ENCODE peak calls at places on chromosomes 12 and 14, in eight cellular contexts. One of them, this sample, is unnamed.

GRCh38 chr12:66776974-66777373 is 98.1 kb upstream of the GRIP1 start:
- DNase-seq in stomach: no peak
- DNase-seq in suprapubic skin: no peak
- DNase-seq in upper lobe of left lung: no peak
- DNase-seq in H1: no peak
- DNase-seq in SK-N-SH: no peak
- DNase-seq in transverse colon: no peak
- DNase-seq in K562: no peak
- DNase-seq in this sample: no peak

GRCh38 chr14:89428556-89429196 is 11.6 kb upstream of the FOXN3 start:
- DNase-seq in K562: no peak
- DNase-seq in stomach: no peak
- DNase-seq in upper lobe of left lung: no peak
- DNase-seq in transverse colon: no peak
- DNase-seq in SK-N-SH: no peak
- DNase-seq in H1: no peak
- DNase-seq in suprapubic skin: no peak
- DNase-seq in this sample: peak; percentile 64

GRCh38 chr14:103856105-103856504 is 8.7 kb upstream of the PPP1R13B start:
- DNase-seq in H1: peak; percentile 57
- DNase-seq in transverse colon: no peak
- DNase-seq in SK-N-SH: no peak
- DNase-seq in K562: no peak
- DNase-seq in stomach: no peak
- DNase-seq in upper lobe of left lung: no peak
- DNase-seq in suprapubic skin: no peak
- DNase-seq in this sample: no peak

GRCh38 chr14:32100175-32100574 is 23.1 kb downstream of the ARHGAP5 start:
- DNase-seq in suprapubic skin: no peak
- DNase-seq in SK-N-SH: no peak
- DNase-seq in upper lobe of left lung: no peak
- DNase-seq in stomach: no peak
- DNase-seq in H1: no peak
- DNase-seq in K562: no peak
- DNase-seq in transverse colon: no peak
- DNase-seq in this sample: no peak

GRCh38 chr12:104672501-104673265 is 215.9 kb downstream of the CHST11 start:
- DNase-seq in upper lobe of left lung: peak; percentile 65
- DNase-seq in suprapubic skin: no peak
- DNase-seq in H1: no peak
- DNase-seq in SK-N-SH: no peak
- DNase-seq in transverse colon: no peak
- DNase-seq in stomach: no peak
- DNase-seq in K562: no peak
- DNase-seq in this sample: peak; percentile 89

GRCh38 chr14:74686324-74686723 is 26.6 kb downstream of the AREL1 start:
- DNase-seq in SK-N-SH: no peak
- DNase-seq in stomach: no peak
- DNase-seq in H1: no peak
- DNase-seq in transverse colon: no peak
- DNase-seq in K562: peak; percentile 22
- DNase-seq in suprapubic skin: no peak
- DNase-seq in upper lobe of left lung: no peak
- DNase-seq in this sample: no peak

GRCh38 chr12:97375310-97375709 is 87.3 kb upstream of the RMST start:
- DNase-seq in upper lobe of left lung: no peak
- DNase-seq in stomach: no peak
- DNase-seq in H1: no peak
- DNase-seq in SK-N-SH: no peak
- DNase-seq in K562: no peak
- DNase-seq in transverse colon: no peak
- DNase-seq in suprapubic skin: no peak
- DNase-seq in this sample: no peak

GRCh38 chr14:72614891-72615410 is 278.9 kb downstream of the DPF3 start:
- DNase-seq in H1: peak; percentile 33
- DNase-seq in stomach: no peak
- DNase-seq in K562: no peak
- DNase-seq in transverse colon: no peak
- DNase-seq in suprapubic skin: no peak
- DNase-seq in SK-N-SH: no peak
- DNase-seq in upper lobe of left lung: no peak
- DNase-seq in this sample: no peak

GRCh38 chr14:52863339-52863700 is 71.9 kb upstream of the GNPNAT1 start:
- DNase-seq in stomach: no peak
- DNase-seq in suprapubic skin: no peak
- DNase-seq in K562: no peak
- DNase-seq in upper lobe of left lung: no peak
- DNase-seq in transverse colon: no peak
- DNase-seq in SK-N-SH: no peak
- DNase-seq in H1: no peak
- DNase-seq in this sample: no peak

GRCh38 chr14:90620540-90621204 is 195.6 kb downstream of the TTC7B start:
- DNase-seq in suprapubic skin: no peak
- DNase-seq in SK-N-SH: no peak
- DNase-seq in K562: no peak
- DNase-seq in upper lobe of left lung: no peak
- DNase-seq in transverse colon: no peak
- DNase-seq in H1: no peak
- DNase-seq in stomach: no peak
- DNase-seq in this sample: no peak

GRCh38 chr12:46659844-46660243 is 166.0 kb downstream of the SLC38A4 start:
- DNase-seq in suprapubic skin: no peak
- DNase-seq in H1: no peak
- DNase-seq in upper lobe of left lung: no peak
- DNase-seq in SK-N-SH: no peak
- DNase-seq in K562: no peak
- DNase-seq in transverse colon: no peak
- DNase-seq in stomach: no peak
- DNase-seq in this sample: no peak

DNA sequence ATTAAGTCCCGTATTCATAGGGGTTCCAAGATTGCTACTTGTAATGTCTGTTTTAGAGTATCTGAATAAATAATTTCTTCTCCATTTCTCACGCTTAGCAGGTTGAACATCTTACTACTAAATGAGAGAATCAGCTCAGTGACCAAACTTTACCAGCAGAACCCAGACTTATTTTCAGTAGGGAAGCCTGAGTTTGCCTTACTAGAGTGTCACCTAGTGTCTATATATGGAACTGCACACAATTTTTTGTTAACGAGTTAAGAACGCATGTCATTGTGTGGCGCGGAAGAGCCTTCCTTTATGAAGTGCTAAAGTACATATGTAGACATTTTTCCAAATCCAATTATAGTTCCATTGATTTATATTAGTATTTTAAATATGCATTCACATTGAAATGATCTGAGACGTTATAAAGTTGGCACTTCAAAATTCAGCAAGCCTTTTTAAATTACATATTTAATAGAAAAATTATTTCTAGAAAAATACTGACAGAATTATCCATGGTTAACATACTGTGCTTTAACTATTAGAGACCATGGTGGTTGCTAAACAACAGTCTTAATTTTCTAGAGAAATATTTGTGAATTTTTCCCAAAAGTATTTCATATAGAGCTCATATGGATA is 88.3 kb downstream of the RPS29 start:
- DNase-seq in transverse colon: no peak
- DNase-seq in upper lobe of left lung: no peak
- DNase-seq in H1: no peak
- DNase-seq in suprapubic skin: no peak
- DNase-seq in SK-N-SH: peak; percentile 52
- DNase-seq in stomach: no peak
- DNase-seq in K562: peak; percentile 57
- DNase-seq in this sample: no peak
- TF ChIP-seq EP300 in transverse colon: no peak
- TF ChIP-seq EP300 in upper lobe of left lung: no peak
- TF ChIP-seq EP300 in H1: no peak
- TF ChIP-seq EP300 in suprapubic skin: no peak
- TF ChIP-seq EP300 in SK-N-SH: no peak
- TF ChIP-seq EP300 in stomach: no peak
- TF ChIP-seq EP300 in K562: no peak
- TF ChIP-seq EP300 in this sample: no peak

GRCh38 chr12:101925352-101925751 is 48.0 kb downstream of the DRAM1 start:
- DNase-seq in H1: no peak
- DNase-seq in transverse colon: peak; percentile 46
- DNase-seq in K562: no peak
- DNase-seq in stomach: peak; percentile 39
- DNase-seq in upper lobe of left lung: peak; percentile 65
- DNase-seq in suprapubic skin: peak; percentile 85
- DNase-seq in SK-N-SH: no peak
- DNase-seq in this sample: peak; percentile 88
- TF ChIP-seq POLR2AphosphoS5 in H1: no peak
- TF ChIP-seq POLR2AphosphoS5 in transverse colon: peak; percentile 50
- TF ChIP-seq POLR2AphosphoS5 in K562: no peak
- TF ChIP-seq POLR2AphosphoS5 in stomach: no peak
- TF ChIP-seq POLR2AphosphoS5 in upper lobe of left lung: peak; percentile 49
- TF ChIP-seq POLR2AphosphoS5 in suprapubic skin: peak; percentile 59
- TF ChIP-seq POLR2AphosphoS5 in SK-N-SH: no peak
- TF ChIP-seq POLR2AphosphoS5 in this sample: peak; percentile 62

GRCh38 chr12:131619736-131620506 is 91.0 kb upstream of the SFSWAP start:
- DNase-seq in SK-N-SH: no peak
- DNase-seq in upper lobe of left lung: no peak
- DNase-seq in H1: no peak
- DNase-seq in K562: no peak
- DNase-seq in transverse colon: no peak
- DNase-seq in stomach: no peak
- DNase-seq in suprapubic skin: no peak
- DNase-seq in this sample: no peak

GRCh38 chr12:131622422-131622955 is 88.4 kb upstream of the SFSWAP start:
- DNase-seq in SK-N-SH: no peak
- DNase-seq in H1: no peak
- DNase-seq in K562: no peak
- DNase-seq in stomach: no peak
- DNase-seq in upper lobe of left lung: no peak
- DNase-seq in suprapubic skin: peak; percentile 46
- DNase-seq in transverse colon: no peak
- DNase-seq in this sample: no peak

GRCh38 chr12:131621701-131622421 is 89.0 kb upstream of the SFSWAP start:
- DNase-seq in suprapubic skin: peak; percentile 44
- DNase-seq in stomach: no peak
- DNase-seq in upper lobe of left lung: no peak
- DNase-seq in transverse colon: no peak
- DNase-seq in SK-N-SH: peak; percentile 52
- DNase-seq in K562: no peak
- DNase-seq in H1: no peak
- DNase-seq in this sample: no peak

GRCh38 chr12:131620520-131620919 is 90.4 kb upstream of the SFSWAP start:
- DNase-seq in stomach: no peak
- DNase-seq in K562: peak; percentile 61
- DNase-seq in upper lobe of left lung: no peak
- DNase-seq in transverse colon: no peak
- DNase-seq in suprapubic skin: no peak
- DNase-seq in H1: no peak
- DNase-seq in SK-N-SH: peak; percentile 58
- DNase-seq in this sample: peak; percentile 30

GRCh38 chr12:131620946-131621681 is 89.8 kb upstream of the SFSWAP start:
- DNase-seq in transverse colon: no peak
- DNase-seq in upper lobe of left lung: no peak
- DNase-seq in H1: no peak
- DNase-seq in SK-N-SH: no peak
- DNase-seq in K562: no peak
- DNase-seq in stomach: no peak
- DNase-seq in suprapubic skin: no peak
- DNase-seq in this sample: no peak
- TF ChIP-seq EP300 in transverse colon: no peak
- TF ChIP-seq EP300 in upper lobe of left lung: no peak
- TF ChIP-seq EP300 in H1: no peak
- TF ChIP-seq EP300 in SK-N-SH: no peak
- TF ChIP-seq EP300 in K562: no peak
- TF ChIP-seq EP300 in stomach: no peak
- TF ChIP-seq EP300 in suprapubic skin: no peak
- TF ChIP-seq EP300 in this sample: no peak

GRCh38 chr12:130877333-130877732 is 5.5 kb downstream of the RAN start:
- DNase-seq in transverse colon: no peak
- DNase-seq in upper lobe of left lung: no peak
- DNase-seq in suprapubic skin: no peak
- DNase-seq in stomach: no peak
- DNase-seq in H1: no peak
- DNase-seq in K562: no peak
- DNase-seq in SK-N-SH: no peak
- DNase-seq in this sample: no peak
- TF ChIP-seq POLR2AphosphoS5 in transverse colon: no peak
- TF ChIP-seq POLR2AphosphoS5 in upper lobe of left lung: no peak
- TF ChIP-seq POLR2AphosphoS5 in suprapubic skin: no peak
- TF ChIP-seq POLR2AphosphoS5 in stomach: no peak
- TF ChIP-seq POLR2AphosphoS5 in H1: peak; percentile 48
- TF ChIP-seq POLR2AphosphoS5 in K562: no peak
- TF ChIP-seq POLR2AphosphoS5 in SK-N-SH: no peak
- TF ChIP-seq POLR2AphosphoS5 in this sample: no peak

DNA sequence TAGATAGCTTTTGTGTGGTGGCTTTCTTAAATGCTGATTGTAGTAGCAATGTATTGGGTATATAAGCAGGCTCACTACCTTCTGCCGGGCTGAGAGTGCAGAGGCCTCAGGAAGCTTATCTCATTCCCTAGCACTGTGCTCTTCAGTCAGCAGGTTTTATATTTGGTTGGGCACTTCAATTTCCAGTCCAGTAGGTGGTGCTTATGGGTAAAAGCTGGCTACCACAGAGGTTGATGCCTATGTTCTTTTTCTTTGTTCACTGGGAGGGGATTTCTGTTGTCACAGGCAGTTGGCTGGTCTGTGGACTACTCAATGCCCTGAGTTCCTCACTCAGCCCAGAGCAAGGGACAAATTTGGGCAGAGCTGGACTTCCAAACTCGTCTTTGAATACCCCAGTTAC is 43.0 kb upstream of the GLIPR1 start:
- DNase-seq in stomach: no peak
- DNase-seq in transverse colon: no peak
- DNase-seq in SK-N-SH: no peak
- DNase-seq in suprapubic skin: no peak
- DNase-seq in K562: no peak
- DNase-seq in upper lobe of left lung: no peak
- DNase-seq in H1: no peak
- DNase-seq in this sample: no peak
- TF ChIP-seq EP300 in stomach: no peak
- TF ChIP-seq EP300 in transverse colon: no peak
- TF ChIP-seq EP300 in SK-N-SH: no peak
- TF ChIP-seq EP300 in suprapubic skin: no peak
- TF ChIP-seq EP300 in K562: no peak
- TF ChIP-seq EP300 in upper lobe of left lung: no peak
- TF ChIP-seq EP300 in H1: no peak
- TF ChIP-seq EP300 in this sample: no peak

This sample was measured in sigmoid colon.